ENCODE peak calls at places on chromosomes 2 and 18, in seven cellular contexts. U is HTR-8/SVneo, T is GM04504, J is HT-29, X is A172, N is ureter, Z is naive B cell. L is an unnamed sample.

GRCh38 chr18:69953191-69953590 is 5.5 kb upstream of the CD226 start:
- DNase-seq in U (no peak), T (no peak), J (no peak), X (no peak), N (no peak), Z (no peak), L (no peak)

GRCh38 chr2:205556841-205557539 is 125.3 kb upstream of the NRP2 start:
- DNase-seq in U (no peak), T (no peak), J (no peak), X (no peak), N (no peak), Z (no peak), L (no peak)

GRCh38 chr2:131058905-131059304 is 34.4 kb downstream of the FAM168B start:
- DNase-seq in U (no peak), T (no peak), J (no peak), X (no peak), N (no peak), Z (no peak), L (no peak)

GRCh38 chr2:18047896-18048657 is 169.6 kb downstream of the KCNS3 start:
- DNase-seq in U (peak), T (peak), J (no peak), X (peak), N (no peak), Z (no peak), L (no peak)

GRCh38 chr2:224293976-224294375 is 107.9 kb downstream of the FAM124B start:
- DNase-seq in U (no peak), T (no peak), J (no peak), X (no peak), N (no peak), Z (no peak), L (no peak)

GRCh38 chr2:14427982-14428567 is 204.4 kb upstream of the LRATD1 start:
- DNase-seq in U (no peak), T (peak), J (no peak), X (peak), N (no peak), Z (no peak), L (no peak)

GRCh38 chr2:166545473-166545872 is 51.4 kb upstream of the SCN7A start:
- DNase-seq in U (no peak), T (no peak), J (no peak), X (no peak), N (no peak), Z (no peak), L (no peak)

GRCh38 chr2:94956797-94957391 is 68.6 kb upstream of the MAL start:
- DNase-seq in U (peak), T (peak), J (peak), X (peak), N (no peak), Z (peak), L (no peak)

GRCh38 chr2:211157211-211157610 is 600.8 kb downstream of the CPS1 start:
- DNase-seq in U (no peak), T (no peak), J (no peak), X (no peak), N (no peak), Z (no peak), L (no peak)

GRCh38 chr2:202377308-202377736 is 1.2 kb downstream of the BMPR2 start:
- DNase-seq in U (no peak), T (no peak), J (peak), X (peak), N (peak), Z (no peak), L (no peak)

GRCh38 chr2:47388888-47389287 is 14.1 kb upstream of the MSH2 start:
- DNase-seq in U (no peak), T (no peak), J (no peak), X (no peak), N (no peak), Z (no peak), L (no peak)

GRCh38 chr2:106068415-106068814 is 125.7 kb downstream of the UXS1 start:
- DNase-seq in U (no peak), T (no peak), J (no peak), X (no peak), N (no peak), Z (no peak), L (no peak)

GRCh38 chr2:1840046-1840445 is 95.7 kb upstream of the PXDN start:
- DNase-seq in U (no peak), T (no peak), J (no peak), X (no peak), N (no peak), Z (no peak), L (no peak)

GRCh38 chr2:240232961-240233890 is 92.8 kb upstream of the OTOS start:
- DNase-seq in U (peak), T (peak), J (peak), X (peak), N (peak), Z (peak), L (peak)

GRCh38 chr2:60406192-60406591 is 147.3 kb downstream of the BCL11A start:
- DNase-seq in U (no peak), T (no peak), J (no peak), X (no peak), N (no peak), Z (no peak), L (no peak)

GRCh38 chr2:37156857-37157714 is at the start of gene EIF2AK2:
- DNase-seq in U (peak), T (peak), J (peak), X (peak), N (peak), Z (peak), L (peak)

GRCh38 chr2:217167531-217167930 is 307.7 kb upstream of the TNP1 start:
- DNase-seq in U (no peak), T (no peak), J (no peak), X (no peak), N (no peak), Z (no peak), L (no peak)

GRCh38 chr2:162401871-162402270 is 57.9 kb downstream of the GCA start:
- DNase-seq in U (no peak), T (no peak), J (no peak), X (no peak), N (no peak), Z (no peak), L (no peak)

GRCh38 chr2:51350100-51350499 is 318.2 kb upstream of the NRXN1 start:
- DNase-seq in U (peak), T (no peak), J (no peak), X (no peak), N (no peak), Z (no peak), L (no peak)

GRCh38 chr2:236012155-236012554 is 156.0 kb downstream of the GBX2 start:
- DNase-seq in U (no peak), T (no peak), J (no peak), X (no peak), N (no peak), Z (no peak), L (no peak)

GRCh38 chr2:196247114-196247978 is 76.0 kb upstream of the STK17B start:
- DNase-seq in U (no peak), T (no peak), J (no peak), X (no peak), N (no peak), Z (no peak), L (no peak)

GRCh38 chr2:204645018-204645775 is 99.9 kb downstream of the PARD3B start:
- DNase-seq in U (no peak), T (no peak), J (no peak), X (peak), N (no peak), Z (no peak), L (no peak)